ENCODE peak calls at places on chromosomes 16 and 17, in seven cellular contexts. H, B, E, A, Q, Y and I are unnamed samples.

GRCh38 chr17:45372325-45372869 is 55.6 kb upstream of the MAP3K14 start:
- DNase-seq in H (no peak), B (no peak), E (no peak), A (no peak), Q (peak), Y (no peak), I (peak)

GRCh38 chr16:67801889-67802288 is 4.5 kb downstream of the RANBP10 start:
- DNase-seq in H (no peak), B (no peak), E (no peak), A (no peak), Q (no peak), Y (no peak), I (no peak)

GRCh38 chr16:11125936-11126335 is 130.1 kb downstream of the SOCS1 start:
- DNase-seq in H (no peak), B (no peak), E (no peak), A (no peak), Q (no peak), Y (no peak), I (no peak)

GRCh38 chr17:47762733-47763132 is 29.7 kb downstream of the TBX21 start:
- DNase-seq in H (no peak), B (no peak), E (no peak), A (no peak), Q (no peak), Y (no peak), I (no peak)

GRCh38 chr16:50067290-50067853 is 1.6 kb downstream of the HEATR3 start:
- DNase-seq in H (peak), B (no peak), E (no peak), A (peak), Q (no peak), Y (no peak), I (peak)

GRCh38 chr17:69710926-69711325 is 296.4 kb downstream of the MAP2K6 start:
- DNase-seq in H (no peak), B (no peak), E (no peak), A (no peak), Q (no peak), Y (no peak), I (no peak)

GRCh38 chr17:19508327-19508867 is 25.3 kb upstream of the SLC47A1 start:
- DNase-seq in H (no peak), B (peak), E (peak), A (peak), Q (no peak), Y (no peak), I (peak)

GRCh38 chr16:6889106-6889505 is 443.5 kb upstream of the RBFOX1 start:
- DNase-seq in H (no peak), B (no peak), E (no peak), A (no peak), Q (no peak), Y (no peak), I (no peak)

GRCh38 chr17:81902023-81902652 is at the start of gene NPB:
- DNase-seq in H (peak), B (no peak), E (peak), A (peak), Q (no peak), Y (no peak), I (peak)

GRCh38 chr17:62882878-62883277 is 74.8 kb upstream of the MARCHF10 start:
- DNase-seq in H (no peak), B (no peak), E (no peak), A (no peak), Q (no peak), Y (no peak), I (peak)

GRCh38 chr17:81291662-81292061 is 3.4 kb downstream of the SLC38A10 start:
- DNase-seq in H (peak), B (peak), E (peak), A (peak), Q (no peak), Y (peak), I (peak)

GRCh38 chr16:82880361-82880760 is 253.6 kb downstream of the CDH13 start:
- DNase-seq in H (no peak), B (no peak), E (no peak), A (no peak), Q (no peak), Y (no peak), I (no peak)

GRCh38 chr17:60089097-60089844 is 10.6 kb upstream of the HEATR6 start:
- DNase-seq in H (peak), B (no peak), E (no peak), A (no peak), Q (no peak), Y (no peak), I (no peak)

GRCh38 chr16:75000481-75001081 is 1.8 kb downstream of the ZNRF1 start:
- DNase-seq in H (no peak), B (no peak), E (peak), A (peak), Q (no peak), Y (no peak), I (peak)

GRCh38 chr16:89209522-89210044 is 7.9 kb upstream of the ZNF778 start:
- DNase-seq in H (no peak), B (no peak), E (no peak), A (no peak), Q (no peak), Y (no peak), I (no peak)

GRCh38 chr17:5911919-5912318 is 158.3 kb upstream of the WSCD1 start:
- DNase-seq in H (no peak), B (no peak), E (no peak), A (no peak), Q (no peak), Y (no peak), I (peak)

GRCh38 chr17:81396722-81397313 is 1.6 kb downstream of the BAHCC1 start:
- DNase-seq in H (no peak), B (peak), E (peak), A (no peak), Q (peak), Y (no peak), I (no peak)

GRCh38 chr17:41937970-41938851 is 7.8 kb downstream of the ODAD4 start:
- DNase-seq in H (no peak), B (peak), E (peak), A (no peak), Q (no peak), Y (no peak), I (no peak)

GRCh38 chr17:73492802-73493139 is 151.5 kb downstream of the SDK2 start:
- DNase-seq in H (no peak), B (no peak), E (no peak), A (no peak), Q (no peak), Y (no peak), I (peak)

GRCh38 chr17:50681260-50682200 is 26.2 kb downstream of the ANKRD40 start:
- DNase-seq in H (peak), B (no peak), E (no peak), A (no peak), Q (peak), Y (no peak), I (no peak)

GRCh38 chr17:80913928-80914821 is 77.5 kb upstream of the CHMP6 start:
- DNase-seq in H (no peak), B (no peak), E (no peak), A (no peak), Q (no peak), Y (peak), I (no peak)

GRCh38 chr17:34443832-34444469 is 80.9 kb upstream of the CCL1 start:
- DNase-seq in H (peak), B (peak), E (no peak), A (peak), Q (peak), Y (no peak), I (peak)

GRCh38 chr16:27823438-27823820 is 240.1 kb downstream of the GSG1L start:
- DNase-seq in H (no peak), B (no peak), E (no peak), A (no peak), Q (no peak), Y (no peak), I (peak)

GRCh38 chr16:53549970-53550406 is 47.0 kb upstream of the AKTIP start:
- DNase-seq in H (peak), B (peak), E (peak), A (peak), Q (peak), Y (peak), I (peak)

GRCh38 chr16:47965439-47965838 is 190.4 kb downstream of the ABCC12 start:
- DNase-seq in H (no peak), B (no peak), E (no peak), A (no peak), Q (no peak), Y (no peak), I (peak)

GRCh38 chr17:63439682-63440081 is 6.4 kb downstream of the CYB561 start:
- DNase-seq in H (no peak), B (no peak), E (no peak), A (no peak), Q (no peak), Y (no peak), I (no peak)

GRCh38 chr16:22007159-22007508 is 777 bp upstream of the MOSMO start:
- DNase-seq in H (no peak), B (no peak), E (no peak), A (no peak), Q (no peak), Y (no peak), I (no peak)

GRCh38 chr17:6496116-6496481 is 51.8 kb downstream of the PIMREG start:
- DNase-seq in H (peak), B (no peak), E (no peak), A (peak), Q (no peak), Y (no peak), I (peak)

GRCh38 chr16:78478267-78478821 is 378.9 kb downstream of the WWOX start:
- DNase-seq in H (no peak), B (no peak), E (no peak), A (no peak), Q (no peak), Y (no peak), I (peak)

GRCh38 chr16:69329369-69330285 is 761 bp downstream of the PDF start:
- DNase-seq in H (peak), B (no peak), E (peak), A (peak), Q (peak), Y (peak), I (peak)

GRCh38 chr16:48335961-48336360 is 49.3 kb downstream of the SIAH1 start:
- DNase-seq in H (no peak), B (no peak), E (no peak), A (no peak), Q (no peak), Y (no peak), I (no peak)

GRCh38 chr16:71214771-71215381 is 15.6 kb downstream of the HYDIN start:
- DNase-seq in H (no peak), B (no peak), E (no peak), A (no peak), Q (no peak), Y (no peak), I (no peak)
- TF ChIP-seq CTCF in H (no peak), B (no peak), E (peak), A (no peak), Q (peak), Y (no peak), I (peak)

DNA sequence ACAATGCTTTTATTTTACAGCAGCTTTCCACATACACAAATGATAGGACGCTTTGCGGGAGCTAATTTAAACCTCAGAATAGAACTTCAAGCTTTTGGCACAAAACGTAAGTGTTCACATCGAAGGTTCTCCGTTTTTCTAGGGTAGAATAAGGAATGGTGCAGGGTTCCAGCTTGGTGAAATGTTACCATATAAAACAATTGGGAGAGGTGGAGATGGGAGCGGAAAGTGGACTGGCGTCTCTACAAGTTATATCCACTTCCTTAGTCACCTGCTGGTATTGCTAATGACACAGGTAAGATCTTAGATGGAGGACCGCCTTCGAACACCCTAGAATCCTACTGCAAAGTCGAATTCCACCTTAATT is 1.7 kb upstream of the NXN start:
- DNase-seq in H (no peak), B (no peak), E (no peak), A (no peak), Q (no peak), Y (no peak), I (no peak)
- TF ChIP-seq CTCF in H (no peak), B (no peak), E (no peak), A (no peak), Q (no peak), Y (no peak), I (no peak)

GRCh38 chr17:78728495-78728894 is 53.6 kb downstream of the CYTH1 start:
- DNase-seq in H (no peak), B (no peak), E (no peak), A (no peak), Q (no peak), Y (no peak), I (no peak)

GRCh38 chr17:78727057-78727456 is 55.0 kb downstream of the CYTH1 start:
- DNase-seq in H (no peak), B (no peak), E (no peak), A (no peak), Q (no peak), Y (no peak), I (no peak)

GRCh38 chr17:78729636-78730035 is 52.4 kb downstream of the CYTH1 start:
- DNase-seq in H (no peak), B (no peak), E (no peak), A (no peak), Q (no peak), Y (no peak), I (no peak)

GRCh38 chr17:78726471-78727010 is 55.5 kb downstream of the CYTH1 start:
- DNase-seq in H (no peak), B (no peak), E (no peak), A (no peak), Q (no peak), Y (no peak), I (no peak)

GRCh38 chr17:78727476-78728229 is 54.4 kb downstream of the CYTH1 start:
- DNase-seq in H (no peak), B (no peak), E (no peak), A (no peak), Q (no peak), Y (no peak), I (no peak)
- TF ChIP-seq CTCF in H (peak), B (no peak), E (no peak), A (no peak), Q (no peak), Y (no peak), I (no peak)

GRCh38 chr17:30908717-30909420 is 2.8 kb upstream of the TEFM start:
- DNase-seq in H (peak), B (no peak), E (no peak), A (no peak), Q (no peak), Y (no peak), I (no peak)

GRCh38 chr17:30905742-30906100 is 317 bp downstream of the TEFM start:
- DNase-seq in H (peak), B (no peak), E (no peak), A (peak), Q (no peak), Y (no peak), I (no peak)

DNA sequence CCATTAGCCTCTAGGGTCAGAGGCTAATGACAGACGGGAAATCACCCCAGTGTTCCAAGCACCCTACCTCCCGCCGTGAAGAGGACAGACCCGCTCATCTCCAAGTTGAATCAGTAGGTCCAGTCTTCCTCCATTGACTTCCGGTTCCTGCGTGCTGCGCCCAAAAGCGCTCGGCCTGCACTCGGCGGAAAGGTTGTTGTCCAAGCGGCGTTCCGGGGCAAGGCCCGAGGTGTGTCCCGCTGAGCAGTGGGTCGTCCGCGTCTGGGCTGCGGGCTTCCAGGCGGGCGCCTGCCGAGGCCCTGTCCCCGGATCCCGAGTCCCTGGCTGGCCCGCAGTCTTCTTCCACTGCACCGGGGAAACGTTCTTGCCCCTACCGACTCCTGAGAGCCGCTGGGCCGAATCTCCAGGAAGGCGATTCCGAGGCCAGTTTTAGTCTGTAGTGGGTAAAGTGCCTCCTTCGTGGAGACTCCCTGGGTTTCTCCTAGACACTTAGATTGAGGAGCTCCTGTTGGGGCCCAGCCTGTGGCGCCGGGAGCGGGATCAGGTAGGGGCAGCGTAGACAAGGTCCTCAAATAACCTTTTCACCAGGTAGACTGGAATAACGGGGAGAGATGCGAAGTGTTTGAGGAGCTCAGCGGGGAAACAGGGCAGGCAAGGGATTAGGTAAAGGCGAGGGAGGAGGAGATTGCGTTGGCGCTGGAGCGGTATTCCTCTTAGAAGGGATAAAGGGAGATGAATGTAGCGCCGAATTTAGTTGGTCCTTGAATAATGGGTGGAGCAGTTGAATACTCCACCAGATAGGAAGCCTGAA is at the start of gene TEFM:
- DNase-seq in H (peak), B (peak), E (peak), A (peak), Q (peak), Y (peak), I (peak)
- TF ChIP-seq CTCF in H (no peak), B (no peak), E (no peak), A (no peak), Q (no peak), Y (no peak), I (no peak)

GRCh38 chr17:66200685-66201092 is 8.8 kb upstream of the CEP112 start:
- DNase-seq in H (no peak), B (no peak), E (no peak), A (peak), Q (peak), Y (no peak), I (peak)
- TF ChIP-seq CTCF in H (no peak), B (peak), E (peak), A (peak), Q (peak), Y (peak), I (peak)

DNA sequence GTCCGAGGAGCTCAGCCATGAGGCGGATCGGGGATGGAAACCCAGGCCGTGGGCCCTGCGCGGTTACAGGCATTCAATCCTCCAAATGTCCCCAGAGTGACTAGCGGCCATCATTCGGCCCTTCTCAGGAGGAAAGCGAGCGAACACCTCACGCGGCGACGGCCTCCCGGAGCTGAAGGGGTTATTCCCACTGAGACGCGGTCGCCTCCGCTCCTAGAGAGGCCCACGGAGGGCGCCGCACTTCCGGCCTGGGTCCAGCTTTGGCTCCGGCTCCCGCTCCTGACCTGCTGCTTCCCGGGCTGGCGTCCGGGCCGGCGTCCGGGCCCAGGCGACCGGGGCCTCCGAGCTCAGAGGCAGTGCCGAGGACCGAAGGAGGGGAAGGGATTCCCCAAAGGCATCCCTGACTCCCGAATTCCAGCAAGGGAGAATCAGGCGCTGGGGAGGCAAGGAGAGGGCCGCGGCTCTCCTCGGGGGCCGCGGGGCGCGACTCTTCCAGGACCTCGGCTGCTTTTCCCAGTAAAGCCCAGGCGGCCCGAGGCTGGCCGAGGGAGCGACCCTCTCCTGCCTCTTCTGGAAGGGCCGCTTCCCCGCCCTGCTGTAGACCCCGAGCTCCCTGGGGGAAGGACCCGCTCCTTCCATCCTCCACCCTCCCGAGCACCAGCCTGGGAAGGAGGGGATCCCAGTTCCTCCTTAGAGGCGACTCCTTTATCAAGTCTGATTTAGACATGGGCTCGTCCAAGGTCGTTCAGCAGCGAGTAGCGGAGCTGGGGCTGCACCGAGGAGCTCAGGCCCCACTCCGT is 18.6 kb upstream of the ZNF629 start:
- DNase-seq in H (peak), B (peak), E (peak), A (peak), Q (peak), Y (peak), I (peak)
- TF ChIP-seq CTCF in H (no peak), B (peak), E (no peak), A (no peak), Q (no peak), Y (no peak), I (no peak)

DNA sequence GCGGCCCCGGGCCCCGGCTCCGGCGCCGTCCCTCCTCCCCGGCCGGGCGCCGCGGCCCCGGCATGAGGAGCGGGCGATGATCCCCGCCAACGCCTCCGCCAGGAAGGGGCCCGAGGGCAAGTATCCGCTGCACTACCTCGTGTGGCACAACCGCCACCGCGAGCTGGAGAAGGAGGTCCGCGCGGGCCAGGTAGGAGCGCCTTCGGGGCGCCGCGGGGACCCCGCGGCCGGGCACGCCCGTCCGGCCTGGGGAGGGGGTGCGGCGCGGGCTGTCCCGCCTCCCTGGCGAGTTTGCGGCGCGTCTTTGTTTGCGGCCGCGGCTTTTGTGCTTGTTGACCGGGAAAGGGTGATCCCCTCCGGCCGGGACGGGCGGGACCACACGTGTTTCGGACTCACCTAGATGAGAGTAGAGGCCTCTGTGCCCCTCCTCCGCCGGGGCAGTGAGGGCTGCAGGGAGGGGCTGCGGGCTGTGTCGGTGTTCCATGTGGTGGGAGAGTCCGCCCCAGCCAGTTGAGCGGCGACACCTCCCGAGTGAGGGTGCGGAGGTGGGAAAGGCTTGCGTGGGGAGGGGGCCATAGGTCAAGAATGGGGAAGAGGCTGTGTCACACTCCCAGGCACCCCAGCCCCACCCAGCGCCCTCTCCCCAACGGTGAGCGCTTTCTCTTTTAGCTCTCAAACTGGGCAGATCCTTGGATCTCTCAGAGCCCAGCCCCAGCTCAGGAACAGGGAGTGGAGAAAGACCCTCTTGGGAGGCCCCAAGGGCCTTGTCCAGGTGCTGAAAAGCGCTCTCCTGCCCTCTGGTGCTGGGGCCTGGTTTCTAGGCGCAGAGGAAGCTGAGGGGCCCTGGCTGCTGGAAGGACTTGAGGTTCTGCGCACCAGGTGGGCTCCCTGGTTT is 861 bp downstream of the ANKRD13B start:
- DNase-seq in H (no peak), B (no peak), E (no peak), A (peak), Q (peak), Y (no peak), I (peak)
- TF ChIP-seq CTCF in H (peak), B (peak), E (no peak), A (no peak), Q (peak), Y (no peak), I (peak)